ENCODE peak calls at places on chromosomes 2 and 18, in six cellular contexts. Y, V, D, U, B and X are unnamed samples.

GRCh38 chr2:234275515-234275914 is 221.4 kb downstream of the ARL4C start:
- DNase-seq in Y (no peak), V (no peak), D (no peak), U (no peak), B (no peak), X (no peak)

GRCh38 chr2:223949241-223949640 is 4.1 kb upstream of the WDFY1 start:
- DNase-seq in Y (no peak), V (no peak), D (no peak), U (no peak), B (peak; percentile 50), X (no peak)

GRCh38 chr2:64751286-64752260 is 97.9 kb upstream of the SERTAD2 start:
- DNase-seq in Y (peak; percentile 100), V (peak; percentile 22), D (no peak), U (peak; percentile 61), B (no peak), X (peak; percentile 55)

GRCh38 chr2:25155401-25155800 is 13.0 kb downstream of the POMC start:
- DNase-seq in Y (peak; percentile 45), V (no peak), D (no peak), U (no peak), B (no peak), X (no peak)

GRCh38 chr2:239526038-239526437 is 125.2 kb upstream of the HDAC4 start:
- DNase-seq in Y (peak; percentile 35), V (no peak), D (no peak), U (no peak), B (no peak), X (no peak)

GRCh38 chr2:149329470-149330126 is 789 bp upstream of the LYPD6 start:
- DNase-seq in Y (peak; percentile 81), V (peak; percentile 87), D (no peak), U (peak; percentile 4), B (peak; percentile 41), X (peak; percentile 82)

GRCh38 chr2:241001413-241002274 is 3.2 kb downstream of the SNED1 start:
- DNase-seq in Y (peak; percentile 56), V (no peak), D (no peak), U (no peak), B (no peak), X (no peak)

GRCh38 chr2:20766798-20767644 is 55.9 kb downstream of the LDAH start:
- DNase-seq in Y (peak; percentile 71), V (no peak), D (no peak), U (no peak), B (no peak), X (no peak)

GRCh38 chr18:35132284-35132910 is 91.2 kb downstream of the MAPRE2 start:
- DNase-seq in Y (no peak), V (no peak), D (no peak), U (no peak), B (no peak), X (no peak)

GRCh38 chr2:156435725-156436476 is at the start of gene GPD2:
- DNase-seq in Y (peak; percentile 98), V (peak; percentile 95), D (peak; percentile 31), U (peak; percentile 87), B (peak; percentile 71), X (peak; percentile 83)

GRCh38 chr18:8469793-8470192 is 139.4 kb upstream of the RAB12 start:
- DNase-seq in Y (no peak), V (no peak), D (no peak), U (peak; percentile 62), B (no peak), X (no peak)

GRCh38 chr18:31774960-31775359 is 14.3 kb upstream of the SLC25A52 start:
- DNase-seq in Y (no peak), V (peak; percentile 27), D (no peak), U (no peak), B (no peak), X (no peak)

GRCh38 chr2:240913810-240914644 is 7.9 kb downstream of the CROCC2 start:
- DNase-seq in Y (peak; percentile 91), V (peak; percentile 86), D (peak; percentile 34), U (peak; percentile 72), B (peak; percentile 54), X (no peak)

GRCh38 chr2:205188516-205189138 is 493.7 kb upstream of the NRP2 start:
- DNase-seq in Y (no peak), V (peak; percentile 46), D (no peak), U (peak; percentile 84), B (no peak), X (peak; percentile 21)

GRCh38 chr18:80172056-80172455 is 63.0 kb downstream of the ADNP2 start:
- DNase-seq in Y (no peak), V (no peak), D (no peak), U (no peak), B (no peak), X (no peak)

GRCh38 chr2:156476516-156477206 is 40.5 kb downstream of the GPD2 start:
- DNase-seq in Y (no peak), V (no peak), D (no peak), U (peak; percentile 83), B (peak; percentile 73), X (peak; percentile 69)

GRCh38 chr2:16614314-16614860 is 51.2 kb downstream of the CYRIA start:
- DNase-seq in Y (no peak), V (no peak), D (no peak), U (peak; percentile 29), B (no peak), X (no peak)

GRCh38 chr2:232870002-232870765 is at the start of gene SNORC:
- DNase-seq in Y (no peak), V (no peak), D (no peak), U (no peak), B (no peak), X (no peak)

GRCh38 chr2:134657650-134658250 is 61.0 kb downstream of the TMEM163 start:
- DNase-seq in Y (no peak), V (peak; percentile 81), D (no peak), U (peak; percentile 22), B (peak; percentile 15), X (no peak)

GRCh38 chr2:235570256-235570655 is 76.4 kb downstream of the AGAP1 start:
- DNase-seq in Y (no peak), V (no peak), D (no peak), U (peak; percentile 28), B (no peak), X (no peak)

GRCh38 chr2:9990735-9991134 is 39.2 kb downstream of the GRHL1 start:
- DNase-seq in Y (peak; percentile 78), V (peak; percentile 30), D (no peak), U (peak; percentile 25), B (peak; percentile 9), X (no peak)

GRCh38 chr2:219908538-219908937 is 281.1 kb downstream of the SLC4A3 start:
- DNase-seq in Y (no peak), V (peak; percentile 9), D (no peak), U (no peak), B (no peak), X (no peak)

GRCh38 chr18:13447621-13448020 is 229.1 kb downstream of the LDLRAD4 start:
- DNase-seq in Y (no peak), V (peak; percentile 48), D (no peak), U (peak; percentile 45), B (no peak), X (no peak)

GRCh38 chr18:49723648-49724180 is 89.6 kb downstream of the ACAA2 start:
- DNase-seq in Y (no peak), V (no peak), D (no peak), U (peak; percentile 65), B (peak; percentile 45), X (no peak)

GRCh38 chr2:39139511-39140237 is 18.8 kb upstream of the SOS1 start:
- DNase-seq in Y (no peak), V (no peak), D (no peak), U (no peak), B (no peak), X (no peak)

GRCh38 chr2:85019121-85019520 is 48.2 kb downstream of the KCMF1 start:
- DNase-seq in Y (no peak), V (no peak), D (no peak), U (no peak), B (no peak), X (no peak)